ENCODE peak calls at places on chromosome 17, in eight cellular contexts. One of them, this sample, is unnamed.

GRCh38 chr17:57924677-57925076 is 30.5 kb downstream of the CUEDC1 start:
- DNase-seq in fibroblast of mammary gland: no peak
- DNase-seq in stomach: no peak
- DNase-seq in IMR-90: no peak
- DNase-seq in heart left ventricle: peak
- DNase-seq in kidney: peak
- DNase-seq in GM23338: no peak
- DNase-seq in lower leg skin: no peak
- DNase-seq in this sample: no peak

GRCh38 chr17:34110315-34110714 is 144.8 kb upstream of the CCL2 start:
- DNase-seq in fibroblast of mammary gland: no peak
- DNase-seq in stomach: no peak
- DNase-seq in IMR-90: no peak
- DNase-seq in heart left ventricle: no peak
- DNase-seq in kidney: no peak
- DNase-seq in GM23338: peak
- DNase-seq in lower leg skin: peak
- DNase-seq in this sample: no peak

GRCh38 chr17:83189013-83189672 is 109.7 kb downstream of the METRNL start:
- DNase-seq in fibroblast of mammary gland: no peak
- DNase-seq in stomach: no peak
- DNase-seq in IMR-90: no peak
- DNase-seq in heart left ventricle: peak
- DNase-seq in kidney: peak
- DNase-seq in GM23338: no peak
- DNase-seq in lower leg skin: peak
- DNase-seq in this sample: no peak

GRCh38 chr17:57442401-57442823 is 186.1 kb downstream of the MSI2 start:
- DNase-seq in fibroblast of mammary gland: peak
- DNase-seq in stomach: no peak
- DNase-seq in IMR-90: peak
- DNase-seq in heart left ventricle: no peak
- DNase-seq in kidney: no peak
- DNase-seq in GM23338: no peak
- DNase-seq in lower leg skin: no peak
- DNase-seq in this sample: no peak

GRCh38 chr17:74730491-74731346 is 6.3 kb upstream of the RAB37 start:
- DNase-seq in fibroblast of mammary gland: no peak
- DNase-seq in stomach: no peak
- DNase-seq in IMR-90: no peak
- DNase-seq in heart left ventricle: no peak
- DNase-seq in kidney: no peak
- DNase-seq in GM23338: no peak
- DNase-seq in lower leg skin: no peak
- DNase-seq in this sample: no peak

GRCh38 chr17:39700148-39700987 is 504 bp downstream of the ERBB2 start:
- DNase-seq in fibroblast of mammary gland: no peak
- DNase-seq in stomach: no peak
- DNase-seq in IMR-90: peak
- DNase-seq in heart left ventricle: no peak
- DNase-seq in kidney: peak
- DNase-seq in GM23338: peak
- DNase-seq in lower leg skin: no peak
- DNase-seq in this sample: peak

GRCh38 chr17:1011760-1012735 is 15.1 kb downstream of the TIMM22 start:
- DNase-seq in fibroblast of mammary gland: no peak
- DNase-seq in stomach: no peak
- DNase-seq in IMR-90: no peak
- DNase-seq in heart left ventricle: peak
- DNase-seq in kidney: peak
- DNase-seq in GM23338: no peak
- DNase-seq in lower leg skin: no peak
- DNase-seq in this sample: no peak

GRCh38 chr17:70127221-70127873 is 42.0 kb upstream of the KCNJ2 start:
- DNase-seq in fibroblast of mammary gland: no peak
- DNase-seq in stomach: no peak
- DNase-seq in IMR-90: no peak
- DNase-seq in heart left ventricle: no peak
- DNase-seq in kidney: no peak
- DNase-seq in GM23338: peak
- DNase-seq in lower leg skin: no peak
- DNase-seq in this sample: no peak

GRCh38 chr17:34579979-34580684 is 750 bp downstream of the TMEM132E start:
- DNase-seq in fibroblast of mammary gland: peak
- DNase-seq in stomach: no peak
- DNase-seq in IMR-90: no peak
- DNase-seq in heart left ventricle: peak
- DNase-seq in kidney: peak
- DNase-seq in GM23338: peak
- DNase-seq in lower leg skin: no peak
- DNase-seq in this sample: peak

GRCh38 chr17:41864498-41864836 is 756 bp downstream of the KLHL11 start:
- DNase-seq in fibroblast of mammary gland: no peak
- DNase-seq in stomach: no peak
- DNase-seq in IMR-90: no peak
- DNase-seq in heart left ventricle: no peak
- DNase-seq in kidney: peak
- DNase-seq in GM23338: no peak
- DNase-seq in lower leg skin: no peak
- DNase-seq in this sample: no peak

GRCh38 chr17:42361781-42362186 is 26.5 kb downstream of the STAT3 start:
- DNase-seq in fibroblast of mammary gland: no peak
- DNase-seq in stomach: no peak
- DNase-seq in IMR-90: no peak
- DNase-seq in heart left ventricle: no peak
- DNase-seq in kidney: no peak
- DNase-seq in GM23338: no peak
- DNase-seq in lower leg skin: no peak
- DNase-seq in this sample: no peak

GRCh38 chr17:77454560-77455095 is 313.9 kb downstream of the SEC14L1 start:
- DNase-seq in fibroblast of mammary gland: no peak
- DNase-seq in stomach: no peak
- DNase-seq in IMR-90: no peak
- DNase-seq in heart left ventricle: no peak
- DNase-seq in kidney: no peak
- DNase-seq in GM23338: no peak
- DNase-seq in lower leg skin: no peak
- DNase-seq in this sample: no peak

GRCh38 chr17:75777243-75777922 is 7.2 kb upstream of the UNK start:
- DNase-seq in fibroblast of mammary gland: peak
- DNase-seq in stomach: no peak
- DNase-seq in IMR-90: no peak
- DNase-seq in heart left ventricle: no peak
- DNase-seq in kidney: no peak
- DNase-seq in GM23338: no peak
- DNase-seq in lower leg skin: no peak
- DNase-seq in this sample: no peak

GRCh38 chr17:66945451-66945850 is 19.1 kb upstream of the CACNG4 start:
- DNase-seq in fibroblast of mammary gland: peak
- DNase-seq in stomach: no peak
- DNase-seq in IMR-90: no peak
- DNase-seq in heart left ventricle: no peak
- DNase-seq in kidney: no peak
- DNase-seq in GM23338: no peak
- DNase-seq in lower leg skin: no peak
- DNase-seq in this sample: no peak

GRCh38 chr17:5837055-5837491 is 233.1 kb upstream of the WSCD1 start:
- DNase-seq in fibroblast of mammary gland: peak
- DNase-seq in stomach: no peak
- DNase-seq in IMR-90: peak
- DNase-seq in heart left ventricle: no peak
- DNase-seq in kidney: no peak
- DNase-seq in GM23338: no peak
- DNase-seq in lower leg skin: no peak
- DNase-seq in this sample: peak

GRCh38 chr17:7308625-7309433 is 1.4 kb downstream of the EIF5A start:
- DNase-seq in fibroblast of mammary gland: peak
- DNase-seq in stomach: peak
- DNase-seq in IMR-90: peak
- DNase-seq in heart left ventricle: peak
- DNase-seq in kidney: peak
- DNase-seq in GM23338: peak
- DNase-seq in lower leg skin: peak
- DNase-seq in this sample: peak

GRCh38 chr17:7438050-7438614 is 1.2 kb upstream of the FGF11 start:
- DNase-seq in fibroblast of mammary gland: no peak
- DNase-seq in stomach: peak
- DNase-seq in IMR-90: no peak
- DNase-seq in heart left ventricle: peak
- DNase-seq in kidney: peak
- DNase-seq in GM23338: peak
- DNase-seq in lower leg skin: no peak
- DNase-seq in this sample: no peak

GRCh38 chr17:9865585-9865984 is 39.5 kb downstream of the RCVRN start:
- DNase-seq in fibroblast of mammary gland: peak
- DNase-seq in stomach: no peak
- DNase-seq in IMR-90: no peak
- DNase-seq in heart left ventricle: no peak
- DNase-seq in kidney: no peak
- DNase-seq in GM23338: no peak
- DNase-seq in lower leg skin: peak
- DNase-seq in this sample: no peak

GRCh38 chr17:81714412-81715106 is 2.5 kb downstream of the SLC25A10 start:
- DNase-seq in fibroblast of mammary gland: no peak
- DNase-seq in stomach: no peak
- DNase-seq in IMR-90: no peak
- DNase-seq in heart left ventricle: no peak
- DNase-seq in kidney: peak
- DNase-seq in GM23338: no peak
- DNase-seq in lower leg skin: no peak
- DNase-seq in this sample: no peak
- H3K4me3 ChIP-seq in fibroblast of mammary gland: no peak
- H3K4me3 ChIP-seq in stomach: peak
- H3K4me3 ChIP-seq in IMR-90: no peak
- H3K4me3 ChIP-seq in heart left ventricle: no peak
- H3K4me3 ChIP-seq in kidney: no peak
- H3K4me3 ChIP-seq in GM23338: no peak
- H3K4me3 ChIP-seq in lower leg skin: no peak
- H3K4me3 ChIP-seq in this sample: no peak

DNA sequence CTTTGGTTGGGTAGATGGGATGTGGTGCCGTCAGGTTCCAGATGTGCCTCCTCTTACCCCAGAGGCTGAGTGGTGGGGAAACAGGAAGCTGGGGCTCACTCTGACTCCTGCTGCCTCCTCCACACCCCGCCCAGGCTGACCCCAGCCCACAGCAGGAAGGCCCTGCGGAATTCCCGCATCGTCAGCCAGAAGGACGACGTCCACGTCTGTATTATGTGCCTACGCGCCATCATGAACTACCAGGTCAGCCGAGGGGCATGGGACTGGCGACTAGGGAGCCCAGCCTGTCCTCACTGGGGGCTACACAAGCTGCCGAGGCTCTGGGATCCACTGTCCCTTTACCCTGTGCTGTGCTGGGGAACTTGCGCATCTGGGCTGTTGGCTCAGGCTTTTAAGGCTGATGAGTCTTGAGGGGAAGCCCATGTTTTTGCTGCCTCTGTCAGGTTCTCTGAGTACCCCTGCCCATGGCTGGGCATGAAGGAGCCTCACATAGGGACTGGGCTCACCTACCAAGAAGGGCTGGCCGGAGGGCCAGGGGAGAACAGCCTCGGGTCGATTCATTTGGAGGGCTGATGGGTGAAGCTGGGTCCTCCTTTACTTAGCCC is 14.4 kb downstream of the FMNL1 start:
- DNase-seq in fibroblast of mammary gland: no peak
- DNase-seq in stomach: no peak
- DNase-seq in IMR-90: no peak
- DNase-seq in heart left ventricle: no peak
- DNase-seq in kidney: no peak
- DNase-seq in GM23338: no peak
- DNase-seq in lower leg skin: no peak
- DNase-seq in this sample: no peak
- TF ChIP-seq CTCF in fibroblast of mammary gland: no peak
- TF ChIP-seq CTCF in stomach: no peak
- TF ChIP-seq CTCF in IMR-90: no peak
- TF ChIP-seq CTCF in heart left ventricle: peak
- TF ChIP-seq CTCF in kidney: no peak
- TF ChIP-seq CTCF in GM23338: no peak
- TF ChIP-seq CTCF in lower leg skin: no peak
- TF ChIP-seq CTCF in this sample: no peak

GRCh38 chr17:15999141-15999973 is at the start of the genes TTC19 and ZSWIM7:
- DNase-seq in fibroblast of mammary gland: peak
- DNase-seq in stomach: peak
- DNase-seq in IMR-90: peak
- DNase-seq in heart left ventricle: peak
- DNase-seq in kidney: peak
- DNase-seq in GM23338: peak
- DNase-seq in lower leg skin: peak
- DNase-seq in this sample: peak

GRCh38 chr17:15999974-16000827 is 577 bp downstream of the TTC19 start:
- DNase-seq in fibroblast of mammary gland: peak
- DNase-seq in stomach: no peak
- DNase-seq in IMR-90: peak
- DNase-seq in heart left ventricle: peak
- DNase-seq in kidney: no peak
- DNase-seq in GM23338: peak
- DNase-seq in lower leg skin: no peak
- DNase-seq in this sample: peak

GRCh38 chr17:16003841-16004240 is 4.2 kb downstream of the TTC19 start:
- DNase-seq in fibroblast of mammary gland: no peak
- DNase-seq in stomach: no peak
- DNase-seq in IMR-90: no peak
- DNase-seq in heart left ventricle: no peak
- DNase-seq in kidney: no peak
- DNase-seq in GM23338: no peak
- DNase-seq in lower leg skin: no peak
- DNase-seq in this sample: no peak

GRCh38 chr17:16002708-16003265 is 3.2 kb downstream of the TTC19 start:
- DNase-seq in fibroblast of mammary gland: no peak
- DNase-seq in stomach: no peak
- DNase-seq in IMR-90: no peak
- DNase-seq in heart left ventricle: no peak
- DNase-seq in kidney: no peak
- DNase-seq in GM23338: no peak
- DNase-seq in lower leg skin: no peak
- DNase-seq in this sample: no peak

DNA sequence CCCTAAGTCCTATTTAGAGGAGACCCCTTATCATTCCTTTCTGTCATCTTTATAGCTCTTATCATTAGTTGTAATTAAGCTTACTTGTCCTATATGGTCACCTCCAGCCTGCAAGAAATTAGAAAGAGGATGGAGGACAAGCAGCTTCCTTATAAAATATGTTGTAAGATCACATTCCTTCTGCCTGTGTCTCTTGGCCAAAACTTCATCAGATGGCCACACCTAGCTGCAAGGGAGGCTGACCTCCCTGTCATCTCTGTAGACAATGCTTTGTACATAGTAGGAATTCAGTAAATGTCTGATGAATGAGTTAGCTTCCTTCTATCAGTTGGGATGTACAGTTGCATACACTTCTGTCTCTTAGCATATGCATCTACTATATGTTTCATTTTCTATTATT is 1.9 kb downstream of the TTC19 start:
- DNase-seq in fibroblast of mammary gland: peak
- DNase-seq in stomach: no peak
- DNase-seq in IMR-90: no peak
- DNase-seq in heart left ventricle: no peak
- DNase-seq in kidney: no peak
- DNase-seq in GM23338: no peak
- DNase-seq in lower leg skin: no peak
- DNase-seq in this sample: peak
- H3K4me3 ChIP-seq in fibroblast of mammary gland: no peak
- H3K4me3 ChIP-seq in stomach: peak
- H3K4me3 ChIP-seq in IMR-90: no peak
- H3K4me3 ChIP-seq in heart left ventricle: no peak
- H3K4me3 ChIP-seq in kidney: no peak
- H3K4me3 ChIP-seq in GM23338: peak
- H3K4me3 ChIP-seq in lower leg skin: no peak
- H3K4me3 ChIP-seq in this sample: no peak

GRCh38 chr17:20010099-20010863 is 1.1 kb downstream of the SPECC1 start:
- DNase-seq in fibroblast of mammary gland: peak
- DNase-seq in stomach: peak
- DNase-seq in IMR-90: peak
- DNase-seq in heart left ventricle: no peak
- DNase-seq in kidney: no peak
- DNase-seq in GM23338: peak
- DNase-seq in lower leg skin: no peak
- DNase-seq in this sample: peak
- TF ChIP-seq CTCF in fibroblast of mammary gland: peak
- TF ChIP-seq CTCF in stomach: no peak
- TF ChIP-seq CTCF in IMR-90: peak
- TF ChIP-seq CTCF in heart left ventricle: peak
- TF ChIP-seq CTCF in kidney: peak
- TF ChIP-seq CTCF in GM23338: peak
- TF ChIP-seq CTCF in lower leg skin: no peak
- TF ChIP-seq CTCF in this sample: peak

This sample was measured in foreskin fibroblast.